ENCODE peak calls at places on chromosomes 5 and 9, in five cellular contexts. Z is GM23338, M is A549, O is K562, C is HepG2. Q is an unnamed sample.

GRCh38 chr5:103057208-103058130 is 62.5 kb downstream of the GIN1 start:
- DNase-seq in M (no peak), O (no peak), Z (no peak), C (no peak), Q (no peak)

GRCh38 chr5:167916261-167916660 is 375.2 kb upstream of the WWC1 start:
- DNase-seq in O (no peak), M (no peak), Z (no peak), C (no peak), Q (no peak)

GRCh38 chr5:156359452-156359851 is 32.5 kb downstream of the SGCD start:
- DNase-seq in O (no peak), Z (no peak), C (no peak), M (no peak), Q (no peak)

GRCh38 chr9:133521122-133522072 is 3.4 kb downstream of the MYMK start:
- DNase-seq in C (peak), Z (no peak), O (no peak), M (no peak), Q (no peak)

GRCh38 chr9:98455256-98455956 is 200.0 kb upstream of the TBC1D2 start:
- DNase-seq in M (no peak), Z (no peak), O (no peak), C (no peak), Q (no peak)

GRCh38 chr5:417765-418559 is 25.0 kb upstream of the EXOC3 start:
- DNase-seq in O (no peak), Z (no peak), C (no peak), M (no peak), Q (no peak)

GRCh38 chr5:145925353-145925752 is 11.0 kb upstream of the SH3RF2 start:
- DNase-seq in M (no peak), Z (peak), O (no peak), C (no peak), Q (no peak)

GRCh38 chr5:140169410-140169809 is 5.6 kb upstream of the CYSTM1 start:
- DNase-seq in O (no peak), M (no peak), C (no peak), Z (peak), Q (no peak)

GRCh38 chr9:133158695-133159094 is 5.0 kb downstream of the GBGT1 start:
- DNase-seq in Z (no peak), M (no peak), O (no peak), C (no peak), Q (no peak)

GRCh38 chr5:1312993-1313833 is 18.3 kb upstream of the TERT start:
- DNase-seq in O (no peak), Z (no peak), M (no peak), C (no peak), Q (peak)

GRCh38 chr9:124771867-124772621 is 933 bp upstream of the NR6A1 start:
- DNase-seq in M (peak), C (peak), Z (peak), O (peak), Q (no peak)

GRCh38 chr9:99039388-99040182 is 65.3 kb upstream of the TGFBR1 start:
- DNase-seq in Z (no peak), M (no peak), O (no peak), C (no peak), Q (no peak)

GRCh38 chr5:68544656-68545565 is 329.4 kb downstream of the PIK3R1 start:
- DNase-seq in C (no peak), M (no peak), Z (no peak), O (no peak), Q (no peak)

GRCh38 chr5:88509403-88509802 is 240.8 kb upstream of the TMEM161B start:
- DNase-seq in M (no peak), O (no peak), Z (no peak), C (no peak), Q (no peak)

GRCh38 chr5:179319123-179319522 is 26.1 kb downstream of the ADAMTS2 start:
- DNase-seq in M (no peak), Z (no peak), O (no peak), C (no peak), Q (peak)

GRCh38 chr5:139958749-139959148 is 84.3 kb downstream of the NRG2 start:
- DNase-seq in M (no peak), Z (no peak), C (no peak), O (no peak), Q (no peak)

GRCh38 chr9:3517377-3518048 is 8.3 kb downstream of the RFX3 start:
- DNase-seq in C (no peak), O (no peak), M (no peak), Z (no peak), Q (no peak)

GRCh38 chr9:34256987-34257585 is 72.0 kb downstream of the KIF24 start:
- DNase-seq in O (no peak), C (no peak), Z (no peak), M (no peak), Q (no peak)

GRCh38 chr9:27408523-27408922 is 111.6 kb upstream of the EQTN start:
- DNase-seq in C (no peak), M (no peak), O (no peak), Z (no peak), Q (no peak)

GRCh38 chr9:124320062-124320973 is 62.6 kb downstream of the NEK6 start:
- DNase-seq in M (peak), C (peak), Z (peak), O (peak), Q (no peak)

GRCh38 chr9:136926749-136927148 is 17.8 kb downstream of the FBXW5 start:
- DNase-seq in C (no peak), Z (no peak), O (no peak), M (no peak), Q (no peak)

GRCh38 chr9:26462213-26462612 is 430.4 kb downstream of the CAAP1 start:
- DNase-seq in C (peak), O (no peak), Z (peak), M (no peak), Q (no peak)

GRCh38 chr5:14235872-14236271 is 92.7 kb downstream of the TRIO start:
- DNase-seq in C (no peak), Z (no peak), M (no peak), O (no peak), Q (no peak)

GRCh38 chr5:172866802-172867748 is 33.0 kb downstream of the ERGIC1 start:
- DNase-seq in M (no peak), C (no peak), Z (peak), O (no peak), Q (no peak)

GRCh38 chr9:128523199-128523925 is 18.8 kb downstream of the GLE1 start:
- DNase-seq in C (no peak), O (no peak), Z (peak), M (no peak), Q (no peak)

GRCh38 chr5:15026011-15026481 is 154.5 kb upstream of the ANKH start:
- DNase-seq in C (no peak), M (no peak), O (no peak), Z (no peak), Q (no peak)

GRCh38 chr9:137963525-137963924 is 85.9 kb downstream of the CACNA1B start:
- DNase-seq in O (no peak), C (no peak), M (no peak), Z (no peak), Q (no peak)

GRCh38 chr9:14353222-14354056 is 39.5 kb upstream of the NFIB start:
- DNase-seq in O (peak), M (peak), C (peak), Z (peak), Q (no peak)

GRCh38 chr5:1003296-1003937 is 5.2 kb upstream of the NKD2 start:
- DNase-seq in Z (no peak), M (no peak), C (no peak), O (no peak), Q (no peak)

GRCh38 chr5:16618138-16618897 is 1.5 kb upstream of the RETREG1 start:
- DNase-seq in C (no peak), M (no peak), Z (peak), O (no peak), Q (no peak)

GRCh38 chr9:82606761-82607382 is 456.1 kb downstream of the RASEF start:
- DNase-seq in Z (peak), M (peak), C (peak), O (no peak), Q (peak)

GRCh38 chr5:178074266-178074952 is 38.9 kb upstream of the N4BP3 start:
- DNase-seq in Z (no peak), C (peak), O (peak), M (no peak), Q (no peak)

DNA sequence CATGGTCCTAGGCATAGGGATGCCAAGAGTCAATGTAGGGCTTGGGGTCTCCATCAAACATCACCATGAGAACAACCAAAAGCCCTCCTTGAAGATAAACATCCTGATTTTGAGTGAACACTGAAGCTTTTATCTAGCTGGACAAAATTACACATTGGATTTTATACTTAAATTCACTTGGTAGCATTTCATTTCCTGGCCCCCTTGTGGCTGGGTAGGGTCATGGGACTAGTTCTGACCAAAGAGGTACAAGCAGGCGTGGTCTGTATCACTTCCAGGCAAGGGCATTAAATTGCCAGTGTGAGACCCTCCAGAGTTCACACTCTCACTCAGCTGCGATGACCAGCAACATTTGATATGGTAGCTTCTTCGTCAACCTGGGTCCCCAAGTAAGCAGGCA is 320.3 kb downstream of the ACTL7B start:
- DNase-seq in Z (peak), O (peak), C (peak), M (peak), Q (no peak)
- TF ChIP-seq JUNB in Z (no peak), O (no peak), C (no peak), M (no peak), Q (no peak)

DNA sequence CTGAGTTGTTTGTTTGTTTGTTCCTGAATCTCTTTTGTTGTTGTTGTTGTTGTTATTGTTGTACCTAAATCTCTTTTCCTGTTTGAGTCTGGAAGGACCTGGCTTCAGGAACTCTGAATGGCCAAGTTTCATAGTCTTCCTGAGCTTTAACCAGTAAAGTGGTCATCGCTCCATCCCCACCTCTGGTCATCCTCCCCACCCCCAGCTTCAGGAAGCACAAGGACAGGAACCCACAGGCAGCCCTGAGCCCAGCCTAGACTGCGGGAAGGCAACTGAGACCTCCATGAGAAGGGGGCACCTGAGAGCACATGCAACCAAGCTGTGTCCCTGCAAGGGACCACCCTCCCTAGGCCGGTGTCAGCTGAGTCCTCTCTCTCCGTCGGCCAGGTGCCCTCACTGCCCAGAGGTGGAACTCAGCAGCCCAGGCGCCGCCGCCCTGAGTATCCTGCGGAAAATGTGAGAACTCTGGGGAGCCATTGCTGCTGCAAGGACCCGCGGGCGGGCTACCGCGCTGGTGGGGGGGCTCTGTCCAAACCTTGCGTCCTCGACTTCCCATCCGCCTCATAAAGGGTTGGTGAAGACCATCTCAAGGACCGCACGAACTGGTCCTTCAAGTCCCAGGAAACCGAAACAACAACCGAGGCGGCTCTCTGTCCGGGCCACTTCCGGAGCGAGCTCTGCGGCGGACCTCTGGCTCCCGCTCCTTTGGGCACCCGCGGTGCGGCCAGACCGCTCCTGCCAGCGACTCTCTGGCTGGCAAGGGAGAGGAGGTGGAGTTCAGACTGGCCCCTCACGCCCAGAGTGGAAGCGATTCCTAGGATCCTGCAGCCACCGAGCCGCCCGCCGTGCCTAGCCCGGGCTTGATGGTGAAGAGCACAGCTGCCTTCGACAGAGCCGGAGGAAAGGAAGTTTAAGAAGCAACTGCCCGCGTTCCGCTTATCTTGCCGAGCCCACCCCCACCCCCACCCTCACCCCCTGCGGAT is 4.2 kb downstream of the BARX1 start:
- DNase-seq in Z (peak), C (no peak), M (no peak), O (no peak), Q (no peak)
- TF ChIP-seq JUNB in Z (no peak), C (no peak), M (no peak), O (no peak), Q (no peak)

DNA sequence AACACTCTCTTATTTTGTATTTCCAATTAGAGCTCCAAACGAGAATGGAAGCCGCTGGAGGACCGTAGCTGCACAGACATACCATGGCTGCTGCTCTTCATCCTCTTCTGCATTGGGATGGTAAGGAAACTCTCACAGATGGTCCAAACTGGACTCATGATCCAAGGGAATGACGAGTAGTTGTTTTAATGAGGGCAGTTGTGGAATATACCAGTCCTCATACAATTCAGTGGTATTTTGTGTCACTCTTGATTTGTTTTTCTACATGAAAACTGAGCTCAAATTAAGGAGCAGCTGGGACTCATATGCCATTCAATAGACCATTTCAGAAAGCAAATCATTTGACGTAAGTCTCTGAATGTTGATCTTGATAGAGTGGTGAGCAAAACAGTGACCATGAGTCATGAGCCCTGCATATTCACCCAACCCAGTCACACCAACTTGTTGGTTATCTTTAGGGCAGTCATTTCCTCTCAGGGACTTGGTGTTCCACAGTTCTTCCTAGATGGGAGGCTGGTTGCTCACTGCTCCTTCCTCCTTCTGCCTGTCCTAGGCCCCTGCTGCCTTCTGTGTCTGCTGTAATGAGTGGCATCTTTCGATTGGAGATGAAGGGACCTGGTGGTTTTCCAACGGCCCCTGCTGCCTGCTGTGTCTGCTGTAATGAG is 54.9 kb downstream of the SLC44A1 start:
- DNase-seq in O (peak), C (peak), M (peak), Z (no peak), Q (no peak)
- TF ChIP-seq JUNB in O (peak), C (no peak), M (peak), Z (no peak), Q (peak)

GRCh38 chr5:147626494-147626893 is 116.6 kb upstream of the DPYSL3 start:
- DNase-seq in M (no peak), O (no peak), Z (no peak), C (no peak), Q (no peak)

GRCh38 chr5:147629196-147629595 is 119.3 kb upstream of the DPYSL3 start:
- DNase-seq in M (no peak), Z (no peak), O (no peak), C (no peak), Q (no peak)

GRCh38 chr5:147631428-147631985 is 121.6 kb upstream of the DPYSL3 start:
- DNase-seq in C (no peak), Z (no peak), O (no peak), M (no peak), Q (no peak)

GRCh38 chr5:147633173-147633572 is 123.3 kb upstream of the DPYSL3 start:
- DNase-seq in M (no peak), O (no peak), Z (no peak), C (no peak), Q (no peak)

GRCh38 chr5:147628054-147628895 is 118.4 kb upstream of the DPYSL3 start:
- DNase-seq in C (peak), Z (peak), O (peak), M (peak), Q (peak)
- TF ChIP-seq JUNB in C (no peak), Z (no peak), O (no peak), M (no peak), Q (no peak)

DNA sequence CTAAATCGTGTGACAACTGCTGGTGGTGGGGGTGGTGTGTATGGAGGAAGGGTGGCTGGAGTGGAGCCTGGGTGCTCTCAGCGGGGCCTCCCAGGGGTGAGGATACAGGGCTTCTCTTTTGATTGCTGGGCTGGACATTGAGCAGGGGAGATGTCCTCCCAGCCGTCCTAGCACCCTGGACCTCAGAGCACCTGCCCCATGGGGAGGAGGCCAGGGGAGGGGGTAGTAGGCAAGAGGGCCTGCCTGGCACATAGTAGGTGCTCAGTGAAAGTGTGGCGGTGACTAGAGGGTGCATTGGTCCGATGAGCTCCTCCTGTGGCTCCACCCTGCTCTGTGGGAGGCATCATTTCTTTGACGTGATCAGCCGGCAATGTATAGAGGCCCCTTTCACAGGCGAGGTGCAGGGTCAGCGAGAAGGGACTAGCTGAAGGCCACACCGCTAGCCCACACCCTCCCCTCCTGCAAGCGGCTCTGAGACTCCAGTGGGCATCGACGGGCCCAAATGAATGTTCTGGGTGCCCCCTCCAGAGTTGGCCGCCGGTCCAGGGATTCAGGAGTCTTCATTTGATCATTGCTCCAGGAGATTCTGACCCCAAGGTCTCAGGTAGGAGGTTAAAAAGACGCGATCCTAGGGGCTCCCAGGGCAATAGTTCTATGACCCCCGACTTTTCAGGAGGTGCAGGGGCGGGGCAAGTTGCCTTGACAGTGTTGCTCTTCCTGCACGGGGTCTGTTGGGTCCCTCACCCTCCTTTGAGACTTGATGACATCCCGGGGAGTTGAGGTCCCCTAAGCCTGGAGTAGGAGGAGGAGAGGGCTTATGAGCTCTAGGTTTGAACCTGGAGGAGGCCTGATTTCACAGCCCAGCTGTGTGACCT is 255.5 kb downstream of the PBX3 start:
- DNase-seq in Z (no peak), M (no peak), O (no peak), C (no peak), Q (no peak)
- TF ChIP-seq JUNB in Z (no peak), M (no peak), O (no peak), C (no peak), Q (no peak)

GRCh38 chr5:113935453-113935852 is 422.0 kb downstream of the YTHDC2 start:
- DNase-seq in C (peak), O (no peak), Z (no peak), M (no peak), Q (no peak)

GRCh38 chr5:113939959-113940358 is 421.9 kb upstream of the KCNN2 start:
- DNase-seq in C (no peak), O (no peak), M (no peak), Z (no peak), Q (no peak)
- TF ChIP-seq JUNB in C (no peak), O (no peak), M (no peak), Z (no peak), Q (no peak)

GRCh38 chr9:4980046-4980727 is 4.9 kb upstream of the JAK2 start:
- DNase-seq in Z (no peak), O (no peak), M (no peak), C (no peak), Q (no peak)

GRCh38 chr9:4983541-4984165 is 1.4 kb upstream of the JAK2 start:
- DNase-seq in M (no peak), Z (peak), C (peak), O (no peak), Q (no peak)

GRCh38 chr9:4984171-4984570 is 901 bp upstream of the JAK2 start:
- DNase-seq in Z (no peak), M (peak), C (peak), O (no peak), Q (no peak)

GRCh38 chr9:4984571-4985375 is at the start of gene JAK2:
- DNase-seq in M (peak), C (peak), Z (peak), O (peak), Q (peak)

DNA sequence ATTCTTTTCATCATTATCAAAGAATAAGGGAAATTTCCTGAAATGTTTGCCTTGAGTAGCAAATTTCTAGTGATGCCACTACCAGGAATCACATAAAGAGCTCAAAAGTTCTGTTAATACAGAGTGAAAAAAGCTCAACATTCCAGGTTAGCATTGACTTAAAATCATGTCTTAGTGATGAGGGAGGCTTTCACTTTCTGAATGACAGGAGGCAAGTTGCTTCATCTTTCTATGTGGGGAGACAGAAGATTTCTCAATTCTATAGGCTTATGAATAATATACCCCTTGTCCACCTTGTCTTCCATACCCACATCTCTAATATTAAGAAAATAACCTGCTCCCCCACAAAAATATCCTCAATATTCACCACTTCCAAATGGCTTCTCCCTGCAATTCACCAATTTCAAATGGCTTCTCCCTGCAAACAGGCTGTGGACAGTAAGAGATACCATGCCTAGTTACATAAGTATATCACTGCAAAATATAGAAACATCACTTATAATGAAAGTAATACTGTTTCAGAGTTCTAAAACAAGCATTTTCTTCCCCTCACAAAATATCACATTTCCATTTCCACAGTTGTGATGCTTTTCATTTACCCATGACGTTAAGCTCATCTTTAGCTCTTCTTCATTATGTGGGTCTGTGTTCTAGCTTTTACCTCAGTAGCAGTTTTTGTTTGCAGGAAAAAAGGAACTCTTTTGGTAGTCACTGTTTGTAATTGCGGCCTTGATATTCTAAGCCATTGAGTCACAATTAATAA is 2.2 kb upstream of the JAK2 start:
- DNase-seq in O (no peak), M (no peak), Z (no peak), C (no peak), Q (no peak)
- TF ChIP-seq JUNB in O (no peak), M (no peak), Z (no peak), C (no peak), Q (peak)

Q was measured in GM12878.